ENCODE peak calls at places on chromosome 15, in nine cellular contexts. N, I, C, H, X, O, A, F and K are unnamed samples.

GRCh38 chr15:63145426-63145825 is 11.9 kb downstream of the RPS27L start:
- DNase-seq in N (no peak), I (no peak), C (no peak), H (no peak), X (no peak), O (no peak), A (no peak), F (no peak), K (no peak)

GRCh38 chr15:67068724-67069400 is 3.5 kb downstream of the SMAD3 start:
- DNase-seq in N (no peak), I (no peak), C (no peak), H (no peak), X (no peak), O (no peak), A (no peak), F (peak; percentile 65), K (no peak)

GRCh38 chr15:91408476-91409076 is 308.5 kb downstream of the SV2B start:
- DNase-seq in N (no peak), I (peak; percentile 4), C (no peak), H (no peak), X (no peak), O (no peak), A (no peak), F (no peak), K (no peak)

GRCh38 chr15:24986653-24987052 is 31.9 kb downstream of the SNRPN start:
- DNase-seq in N (no peak), I (no peak), C (no peak), H (no peak), X (no peak), O (no peak), A (no peak), F (no peak), K (no peak)

GRCh38 chr15:29093065-29093435 is 176.6 kb downstream of the NSMCE3 start:
- DNase-seq in N (no peak), I (no peak), C (peak; percentile 25), H (no peak), X (no peak), O (no peak), A (no peak), F (no peak), K (no peak)

GRCh38 chr15:76973362-76973743 is 21.6 kb upstream of the PSTPIP1 start:
- DNase-seq in N (no peak), I (no peak), C (no peak), H (no peak), X (no peak), O (peak; percentile 60), A (peak; percentile 42), F (peak; percentile 44), K (peak; percentile 18)

GRCh38 chr15:95712785-95713184 is 617.7 kb upstream of the NR2F2 start:
- DNase-seq in N (peak; percentile 8), I (no peak), C (no peak), H (no peak), X (no peak), O (no peak), A (peak; percentile 8), F (no peak), K (no peak)

GRCh38 chr15:96342611-96343528 is 12.4 kb downstream of the NR2F2 start:
- DNase-seq in N (no peak), I (no peak), C (no peak), H (no peak), X (no peak), O (no peak), A (no peak), F (peak; percentile 68), K (no peak)

GRCh38 chr15:85531083-85531482 is 150.7 kb downstream of the AKAP13 start:
- DNase-seq in N (peak; percentile 24), I (no peak), C (no peak), H (no peak), X (no peak), O (no peak), A (no peak), F (peak; percentile 28), K (no peak)

GRCh38 chr15:51718745-51719144 is 18.7 kb downstream of the LYSMD2 start:
- DNase-seq in N (no peak), I (no peak), C (no peak), H (no peak), X (no peak), O (no peak), A (no peak), F (no peak), K (no peak)

GRCh38 chr15:68365140-68365745 is 66.7 kb downstream of the ITGA11 start:
- DNase-seq in N (no peak), I (no peak), C (no peak), H (no peak), X (no peak), O (no peak), A (peak; percentile 42), F (no peak), K (no peak)

GRCh38 chr15:29141908-29142747 is 127.5 kb downstream of the NSMCE3 start:
- DNase-seq in N (no peak), I (no peak), C (peak; percentile 48), H (peak; percentile 54), X (no peak), O (no peak), A (no peak), F (no peak), K (no peak)

GRCh38 chr15:90482124-90483011 is 47.4 kb upstream of the CRTC3 start:
- DNase-seq in N (peak; percentile 16), I (peak; percentile 25), C (no peak), H (no peak), X (peak; percentile 66), O (peak; percentile 75), A (peak; percentile 55), F (peak; percentile 36), K (peak; percentile 37)

GRCh38 chr15:25863067-25863967 is at the start of gene ATP10A:
- DNase-seq in N (no peak), I (no peak), C (no peak), H (no peak), X (no peak), O (no peak), A (no peak), F (peak; percentile 26), K (no peak)

GRCh38 chr15:35719964-35720507 is 174.1 kb upstream of the DPH6 start:
- DNase-seq in N (no peak), I (no peak), C (no peak), H (no peak), X (no peak), O (no peak), A (no peak), F (peak; percentile 67), K (no peak)

GRCh38 chr15:85124173-85124572 is 142.5 kb downstream of the PDE8A start:
- DNase-seq in N (no peak), I (no peak), C (no peak), H (no peak), X (no peak), O (no peak), A (no peak), F (no peak), K (no peak)

GRCh38 chr15:86121568-86121967 is 41.9 kb downstream of the AGBL1 start:
- DNase-seq in N (no peak), I (no peak), C (no peak), H (no peak), X (no peak), O (no peak), A (no peak), F (no peak), K (no peak)

GRCh38 chr15:89531796-89532537 is 35.6 kb upstream of the RHCG start:
- DNase-seq in N (no peak), I (no peak), C (no peak), H (no peak), X (no peak), O (no peak), A (peak; percentile 75), F (peak; percentile 19), K (peak; percentile 7)

GRCh38 chr15:101054116-101054515 is 135.0 kb downstream of the LRRK1 start:
- DNase-seq in N (no peak), I (no peak), C (no peak), H (no peak), X (peak; percentile 1), O (no peak), A (no peak), F (no peak), K (no peak)

GRCh38 chr15:98034731-98035130 is 74.2 kb downstream of the ARRDC4 start:
- DNase-seq in N (no peak), I (no peak), C (no peak), H (no peak), X (no peak), O (no peak), A (no peak), F (no peak), K (no peak)

GRCh38 chr15:29550834-29551465 is 271.3 kb downstream of the TJP1 start:
- DNase-seq in N (no peak), I (no peak), C (no peak), H (no peak), X (no peak), O (no peak), A (no peak), F (no peak), K (no peak)

GRCh38 chr15:52095597-52096262 is 16.8 kb downstream of the BCL2L10 start:
- DNase-seq in N (peak; percentile 86), I (no peak), C (no peak), H (no peak), X (no peak), O (no peak), A (no peak), F (peak; percentile 96), K (peak; percentile 48)

GRCh38 chr15:58921267-58921666 is 12.2 kb downstream of the SLTM start:
- DNase-seq in N (no peak), I (no peak), C (no peak), H (no peak), X (no peak), O (no peak), A (no peak), F (no peak), K (no peak)

GRCh38 chr15:38065721-38066120 is 131.3 kb downstream of the TMCO5A start:
- DNase-seq in N (no peak), I (no peak), C (no peak), H (no peak), X (no peak), O (no peak), A (no peak), F (no peak), K (no peak)

GRCh38 chr15:70517194-70517590 is 246.2 kb downstream of the UACA start:
- DNase-seq in N (no peak), I (no peak), C (peak; percentile 63), H (no peak), X (no peak), O (no peak), A (no peak), F (no peak), K (no peak)

GRCh38 chr15:99719096-99719541 is 14.1 kb downstream of the LYSMD4 start:
- DNase-seq in N (peak; percentile 79), I (no peak), C (no peak), H (peak; percentile 47), X (no peak), O (no peak), A (peak; percentile 69), F (peak; percentile 95), K (peak; percentile 60)

GRCh38 chr15:29825205-29825604 is 2.9 kb upstream of the TJP1 start:
- DNase-seq in N (no peak), I (no peak), C (no peak), H (no peak), X (no peak), O (no peak), A (peak; percentile 53), F (peak; percentile 54), K (no peak)

GRCh38 chr15:70830615-70831014 is 23.3 kb downstream of the LARP6 start:
- DNase-seq in N (no peak), I (no peak), C (no peak), H (peak; percentile 18), X (no peak), O (no peak), A (no peak), F (no peak), K (no peak)

GRCh38 chr15:58562135-58562534 is 130.3 kb downstream of the LIPC start:
- DNase-seq in N (no peak), I (peak; percentile 62), C (no peak), H (no peak), X (no peak), O (no peak), A (no peak), F (no peak), K (no peak)

GRCh38 chr15:73341886-73342600 is 26.7 kb downstream of the HCN4 start:
- DNase-seq in N (no peak), I (no peak), C (no peak), H (no peak), X (no peak), O (no peak), A (no peak), F (no peak), K (no peak)

GRCh38 chr15:99108993-99109392 is 4.1 kb downstream of the SYNM start:
- DNase-seq in N (no peak), I (no peak), C (no peak), H (no peak), X (no peak), O (no peak), A (no peak), F (no peak), K (no peak)